ENCODE peak calls at places on chromosomes 16 and 17, in eight cellular contexts. H is lung, Z is SK-N-SH, Q is tibial artery, O is OCI-LY7, U is aorta, R is heart right ventricle, L is ascending aorta. E is an unnamed sample.

GRCh38 chr17:80021600-80021999 is 14.1 kb downstream of the TBC1D16 start:
- DNase-seq in O (no peak), L (no peak), H (no peak), Q (no peak), Z (no peak), R (no peak), U (no peak), E (no peak)

GRCh38 chr16:61366006-61366405 is 670.2 kb downstream of the CDH8 start:
- DNase-seq in O (no peak), U (no peak), L (no peak), H (no peak), R (no peak), Q (no peak), Z (no peak), E (no peak)

GRCh38 chr17:72591500-72592241 is 470.9 kb downstream of the SOX9 start:
- DNase-seq in H (no peak), Z (peak), Q (no peak), U (no peak), R (no peak), L (no peak), O (no peak), E (no peak)

GRCh38 chr17:78746263-78746948 is 35.7 kb downstream of the CYTH1 start:
- DNase-seq in O (no peak), Z (no peak), L (no peak), H (no peak), Q (no peak), U (no peak), R (no peak), E (no peak)

GRCh38 chr17:81030726-81031570 is 4.0 kb upstream of the BAIAP2 start:
- DNase-seq in L (no peak), Z (no peak), U (peak), H (peak), O (no peak), R (peak), Q (no peak), E (no peak)

GRCh38 chr16:592518-593306 is 2.8 kb downstream of the RAB40C start:
- DNase-seq in L (no peak), O (no peak), Q (no peak), R (no peak), Z (no peak), U (peak), H (peak), E (no peak)

GRCh38 chr17:34798581-34798980 is 162.7 kb downstream of the CCT6B start:
- DNase-seq in U (no peak), R (no peak), O (no peak), H (no peak), Q (no peak), Z (no peak), L (no peak), E (no peak)

GRCh38 chr16:48447428-48447827 is 62.2 kb upstream of the SIAH1 start:
- DNase-seq in Z (no peak), Q (no peak), L (no peak), U (no peak), O (no peak), R (no peak), H (no peak), E (no peak)

GRCh38 chr16:67150833-67151396 is at the start of gene B3GNT9:
- DNase-seq in H (peak), Q (peak), O (no peak), L (no peak), U (peak), R (peak), Z (peak), E (peak)

GRCh38 chr16:50266337-50267091 is at the start of gene ADCY7:
- DNase-seq in R (peak), Q (peak), O (peak), Z (peak), L (peak), H (peak), U (peak), E (no peak)

GRCh38 chr17:77738666-77739531 is 219.6 kb upstream of the TNRC6C start:
- DNase-seq in U (no peak), Z (no peak), R (peak), H (no peak), O (no peak), L (no peak), Q (peak), E (no peak)

GRCh38 chr16:27455700-27456099 is 53.7 kb downstream of the IL21R start:
- DNase-seq in Z (no peak), H (no peak), U (peak), Q (no peak), O (no peak), R (no peak), L (no peak), E (no peak)

GRCh38 chr17:44355310-44355640 is 8.4 kb downstream of the FAM171A2 start:
- DNase-seq in R (no peak), O (no peak), L (no peak), Q (no peak), Z (no peak), H (no peak), U (no peak), E (no peak)

GRCh38 chr16:67156146-67156844 is 3.4 kb downstream of the TRADD start:
- DNase-seq in Z (no peak), L (no peak), H (no peak), R (no peak), O (no peak), Q (no peak), U (no peak), E (no peak)

GRCh38 chr17:55564077-55564476 is 52.8 kb upstream of the SMIM36 start:
- DNase-seq in H (no peak), L (no peak), Q (no peak), O (no peak), U (no peak), Z (no peak), R (no peak), E (no peak)

GRCh38 chr16:87688876-87689815 is 76.6 kb downstream of the KLHDC4 start:
- DNase-seq in L (no peak), U (no peak), Z (no peak), O (no peak), R (no peak), Q (no peak), H (no peak), E (no peak)

GRCh38 chr17:72657467-72658317 is 434.8 kb downstream of the SLC39A11 start:
- DNase-seq in Z (no peak), L (no peak), H (no peak), U (no peak), O (no peak), R (no peak), Q (no peak), E (no peak)

GRCh38 chr17:48441231-48441711 is 11.3 kb upstream of the SKAP1 start:
- DNase-seq in L (no peak), H (no peak), Z (no peak), R (no peak), U (no peak), Q (no peak), O (peak), E (no peak)

GRCh38 chr17:7177210-7177953 is 1.8 kb downstream of the ASGR1 start:
- DNase-seq in O (peak), Q (peak), R (peak), H (peak), U (peak), Z (peak), L (no peak), E (peak)

GRCh38 chr16:56792960-56793359 is 63.0 kb downstream of the NUP93 start:
- DNase-seq in R (no peak), Q (no peak), H (no peak), U (no peak), O (no peak), L (no peak), Z (no peak), E (no peak)

GRCh38 chr16:525123-525519 is 2.4 kb upstream of the CAPN15 start:
- DNase-seq in Z (no peak), O (peak), H (no peak), Q (no peak), U (no peak), R (no peak), L (no peak), E (no peak)

GRCh38 chr17:40038882-40039513 is 15.2 kb downstream of the MED24 start:
- DNase-seq in H (peak), Q (peak), U (peak), L (no peak), Z (peak), O (no peak), R (peak), E (no peak)

GRCh38 chr16:4415538-4416199 is 727 bp downstream of the CORO7 start:
- DNase-seq in H (peak), Q (peak), O (peak), U (peak), R (no peak), Z (peak), L (no peak), E (peak)

GRCh38 chr17:59696682-59697277 is 10.4 kb downstream of the PTRH2 start:
- DNase-seq in U (no peak), Z (no peak), H (no peak), R (no peak), O (no peak), Q (no peak), L (no peak), E (no peak)
- H3K27ac ChIP-seq in U (no peak), Z (no peak), H (no peak), R (no peak), O (no peak), Q (no peak), L (no peak), E (no peak)

GRCh38 chr17:19270347-19270950 is 33.3 kb downstream of the EPN2 start:
- DNase-seq in R (no peak), L (no peak), Z (no peak), O (no peak), H (no peak), U (no peak), Q (no peak), E (no peak)
- H3K27ac ChIP-seq in R (peak), L (peak), Z (no peak), O (peak), H (peak), U (no peak), Q (no peak), E (peak)

DNA sequence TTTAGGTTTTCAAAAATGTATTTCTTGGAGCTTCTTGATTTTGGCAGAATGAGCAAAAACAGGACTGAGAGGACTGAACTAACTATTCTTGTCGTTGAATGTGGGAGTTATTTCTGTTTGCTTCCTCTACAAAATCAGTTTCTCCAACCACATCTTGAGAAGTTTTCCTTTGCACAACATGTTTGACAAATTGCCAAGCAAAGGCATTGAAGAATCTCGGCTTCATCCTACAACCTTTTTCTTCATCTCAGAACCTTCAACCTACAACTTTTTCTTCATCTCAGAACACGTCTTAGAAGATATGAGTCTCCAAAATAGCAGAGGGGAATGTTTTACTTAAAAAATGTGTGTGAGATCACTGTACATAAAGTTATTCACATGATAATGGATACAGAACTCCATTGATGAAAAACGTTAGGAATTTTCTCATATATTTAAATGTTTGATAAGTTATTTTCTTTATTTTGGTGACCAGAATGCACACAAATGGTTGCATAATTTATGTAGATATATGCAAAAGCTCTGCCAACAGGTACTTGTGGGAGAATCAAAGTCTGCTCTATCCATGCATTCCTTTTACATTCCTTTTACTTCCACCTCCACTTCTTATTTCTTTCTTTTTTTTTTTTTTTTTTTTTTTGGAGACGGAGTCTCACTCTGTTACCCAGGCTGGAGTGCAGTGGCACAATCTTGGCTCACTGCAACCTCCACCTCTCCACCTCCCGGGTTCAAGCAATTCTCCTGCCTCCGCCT is 370.0 kb downstream of the KCNJ2 start:
- DNase-seq in H (no peak), Q (no peak), Z (no peak), U (no peak), O (no peak), L (no peak), R (no peak), E (no peak)
- H3K27ac ChIP-seq in H (no peak), Q (no peak), Z (no peak), U (no peak), O (no peak), L (no peak), R (no peak), E (no peak)

GRCh38 chr17:38752119-38752929 is at the start of gene PSMB3:
- DNase-seq in Q (peak), O (peak), L (peak), H (peak), Z (peak), R (peak), U (peak), E (peak)
- H3K27ac ChIP-seq in Q (peak), O (peak), L (peak), H (peak), Z (peak), R (peak), U (no peak), E (peak)

DNA sequence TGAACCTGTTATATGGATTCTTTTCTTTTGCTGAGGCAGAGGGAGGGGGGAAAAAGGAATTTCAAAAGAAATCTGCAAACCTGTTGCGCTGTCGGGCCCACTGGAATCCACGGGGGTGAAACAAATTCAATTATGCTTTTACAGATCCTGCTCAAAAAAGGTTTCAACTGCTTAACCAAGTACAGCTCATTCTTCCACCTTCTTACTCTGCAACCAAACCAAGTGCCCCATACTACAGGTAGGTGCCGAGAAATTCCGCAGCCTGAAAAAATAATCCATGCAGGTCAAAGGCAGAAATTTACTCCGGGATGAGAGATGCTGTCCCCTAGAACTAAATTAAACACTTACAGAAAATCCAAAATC is 416 bp downstream of the RNF43 start:
- DNase-seq in Z (no peak), O (no peak), U (no peak), R (no peak), Q (no peak), L (no peak), H (no peak), E (no peak)
- H3K27ac ChIP-seq in Z (no peak), O (no peak), U (no peak), R (peak), Q (no peak), L (no peak), H (peak), E (no peak)

E was measured in substantia nigra.